ENCODE peak calls at places on chromosomes 5 and 9, in six cellular contexts. L is GM06990; E is activated T-helper 1 cell treated with anti-CD3 and anti-CD28 coated beads, Interleukin-12 subunit alpha, Interleukin-12 subunit beta, Interleukin-2, Interleukin-4 antibody, amounts not matched to agents 30 ng/mL and 10 ng/mL and 1 ng/mL, durations not matched to agents 14 hours and 24 hours and 36 hours; S is HepG2; Y is fibroblast of pulmonary artery; T is AG10803. R is an unnamed sample.

GRCh38 chr5:78953092-78953800 is 31.9 kb downstream of the ARSB start:
- DNase-seq in L (no peak), E (no peak), S (no peak), Y (no peak), T (peak; percentile 68), R (no peak)

GRCh38 chr5:82174128-82174918 is 103.8 kb downstream of the RPS23 start:
- DNase-seq in L (peak; percentile 62), E (peak; percentile 27), S (peak; percentile 55), Y (peak; percentile 70), T (peak; percentile 76), R (peak; percentile 82)

GRCh38 chr5:143636951-143637528 is 174.9 kb upstream of the HMHB1 start:
- DNase-seq in L (no peak), E (no peak), S (peak; percentile 84), Y (peak; percentile 49), T (peak; percentile 52), R (no peak)

GRCh38 chr5:150561192-150561512 is 53.2 kb downstream of the NDST1 start:
- DNase-seq in L (no peak), E (no peak), S (no peak), Y (no peak), T (no peak), R (no peak)

GRCh38 chr9:78595200-78595945 is 298.4 kb downstream of the PSAT1 start:
- DNase-seq in L (no peak), E (no peak), S (no peak), Y (no peak), T (peak; percentile 63), R (no peak)

GRCh38 chr9:35073276-35073607 is 817 bp upstream of the VCP start:
- DNase-seq in L (no peak), E (no peak), S (no peak), Y (no peak), T (no peak), R (no peak)

GRCh38 chr5:169635933-169636332 is 1.1 kb upstream of the DOCK2 start:
- DNase-seq in L (no peak), E (no peak), S (no peak), Y (no peak), T (no peak), R (no peak)

GRCh38 chr9:70257991-70258691 is 637 bp upstream of the SMC5 start:
- DNase-seq in L (no peak), E (no peak), S (peak; percentile 26), Y (peak; percentile 48), T (peak; percentile 64), R (peak; percentile 38)

GRCh38 chr9:119368681-119369581 is at the start of gene BRINP1:
- DNase-seq in L (no peak), E (no peak), S (no peak), Y (peak; percentile 4), T (peak; percentile 19), R (no peak)

GRCh38 chr5:123718238-123718637 is 206.3 kb downstream of the CSNK1G3 start:
- DNase-seq in L (no peak), E (no peak), S (no peak), Y (peak; percentile 59), T (no peak), R (no peak)

GRCh38 chr5:82164109-82164956 is 113.8 kb downstream of the RPS23 start:
- DNase-seq in L (no peak), E (no peak), S (no peak), Y (peak; percentile 79), T (peak; percentile 49), R (no peak)

GRCh38 chr5:128271859-128272446 is 188.4 kb downstream of the SLC12A2 start:
- DNase-seq in L (no peak), E (no peak), S (no peak), Y (peak; percentile 94), T (peak; percentile 15), R (peak; percentile 17)

GRCh38 chr9:96519095-96519494 is 69.1 kb downstream of the HABP4 start:
- DNase-seq in L (no peak), E (no peak), S (no peak), Y (no peak), T (no peak), R (no peak)

GRCh38 chr5:38645508-38645907 is 89.1 kb upstream of the LIFR start:
- DNase-seq in L (no peak), E (no peak), S (no peak), Y (peak; percentile 34), T (no peak), R (no peak)

GRCh38 chr9:17905356-17906203 is 326.7 kb downstream of the SH3GL2 start:
- DNase-seq in L (no peak), E (no peak), S (no peak), Y (no peak), T (no peak), R (no peak)

GRCh38 chr9:70412678-70413426 is 1.6 kb downstream of the KLF9 start:
- DNase-seq in L (peak; percentile 35), E (no peak), S (peak; percentile 37), Y (peak; percentile 91), T (peak; percentile 85), R (no peak)

GRCh38 chr9:26459959-26460358 is 432.6 kb downstream of the CAAP1 start:
- DNase-seq in L (no peak), E (no peak), S (no peak), Y (no peak), T (no peak), R (no peak)

GRCh38 chr5:113678924-113679575 is 165.6 kb downstream of the YTHDC2 start:
- DNase-seq in L (no peak), E (no peak), S (peak; percentile 30), Y (peak; percentile 66), T (peak; percentile 34), R (peak; percentile 77)

GRCh38 chr5:34826347-34826746 is 12.6 kb upstream of the TTC23L start:
- DNase-seq in L (no peak), E (no peak), S (no peak), Y (no peak), T (no peak), R (no peak)

GRCh38 chr9:121939643-121940042 is 153.5 kb downstream of the TTLL11 start:
- DNase-seq in L (no peak), E (no peak), S (no peak), Y (no peak), T (no peak), R (peak; percentile 46)

GRCh38 chr9:114732842-114733241 is 50.9 kb upstream of the TEX48 start:
- DNase-seq in L (no peak), E (no peak), S (no peak), Y (no peak), T (no peak), R (no peak)

GRCh38 chr5:147081256-147081872 is 153.5 kb upstream of the STK32A start:
- DNase-seq in L (no peak), E (no peak), S (no peak), Y (no peak), T (no peak), R (no peak)

GRCh38 chr9:122446819-122447484 is 30.8 kb downstream of the OR1J1 start:
- DNase-seq in L (no peak), E (no peak), S (no peak), Y (peak; percentile 92), T (no peak), R (no peak)

GRCh38 chr9:94011134-94011533 is 56.0 kb upstream of the BARX1 start:
- DNase-seq in L (no peak), E (no peak), S (no peak), Y (peak; percentile 34), T (peak; percentile 18), R (no peak)

GRCh38 chr5:177035982-177036381 is 13.5 kb downstream of the ZNF346 start:
- DNase-seq in L (no peak), E (no peak), S (no peak), Y (no peak), T (peak; percentile 51), R (no peak)

GRCh38 chr9:98099898-98100297 is 19.1 kb downstream of the TRIM14 start:
- DNase-seq in L (no peak), E (no peak), S (no peak), Y (no peak), T (no peak), R (no peak)

GRCh38 chr5:84118551-84118950 is 266.1 kb downstream of the EDIL3 start:
- DNase-seq in L (no peak), E (no peak), S (no peak), Y (no peak), T (no peak), R (no peak)

GRCh38 chr5:151779531-151780125 is 7.9 kb downstream of the G3BP1 start:
- DNase-seq in L (no peak), E (no peak), S (no peak), Y (no peak), T (no peak), R (no peak)

GRCh38 chr5:2627867-2628266 is 123.6 kb downstream of the IRX2 start:
- DNase-seq in L (no peak), E (no peak), S (no peak), Y (no peak), T (no peak), R (no peak)

GRCh38 chr9:122119721-122120120 is 26.6 kb upstream of the TTLL11 start:
- DNase-seq in L (no peak), E (no peak), S (no peak), Y (no peak), T (no peak), R (no peak)

R was measured in NAMALWA.